ENCODE peak calls at places on chromosomes 13 and 19, in four cellular contexts. One of them, this sample, is unnamed.
A peak's percentile ranks its signal among the peaks of the same experiment; 100 is the strongest.

GRCh38 chr19:44657211-44657921 is 13.7 kb downstream of the PVR start:
- DNase-seq in K562: peak; percentile 76
- DNase-seq in IMR-90: peak; percentile 68
- DNase-seq in endothelial cell of umbilical vein: peak; percentile 60
- DNase-seq in this sample: no peak

GRCh38 chr13:98384739-98385138 is 192.2 kb downstream of the STK24 start:
- DNase-seq in K562: no peak
- DNase-seq in IMR-90: peak; percentile 63
- DNase-seq in endothelial cell of umbilical vein: no peak
- DNase-seq in this sample: no peak

GRCh38 chr13:91024157-91024792 is 323.2 kb upstream of the MIR17HG start:
- DNase-seq in K562: no peak
- DNase-seq in IMR-90: no peak
- DNase-seq in endothelial cell of umbilical vein: no peak
- DNase-seq in this sample: no peak

GRCh38 chr19:50719566-50719965 is at the start of gene SHANK1:
- DNase-seq in K562: no peak
- DNase-seq in IMR-90: peak; percentile 17
- DNase-seq in endothelial cell of umbilical vein: no peak
- DNase-seq in this sample: no peak

GRCh38 chr13:102392810-102393209 is 9.0 kb downstream of the FGF14 start:
- DNase-seq in K562: no peak
- DNase-seq in IMR-90: no peak
- DNase-seq in endothelial cell of umbilical vein: no peak
- DNase-seq in this sample: no peak

GRCh38 chr13:112756967-112757758 is 67.3 kb downstream of the ATP11A start:
- DNase-seq in K562: no peak
- DNase-seq in IMR-90: no peak
- DNase-seq in endothelial cell of umbilical vein: no peak
- DNase-seq in this sample: no peak

GRCh38 chr19:1274852-1275259 is 474 bp upstream of the FAM174C start:
- DNase-seq in K562: peak; percentile 72
- DNase-seq in IMR-90: no peak
- DNase-seq in endothelial cell of umbilical vein: no peak
- DNase-seq in this sample: no peak

GRCh38 chr19:6219592-6220290 is 60.0 kb downstream of the MLLT1 start:
- DNase-seq in K562: no peak
- DNase-seq in IMR-90: no peak
- DNase-seq in endothelial cell of umbilical vein: peak; percentile 49
- DNase-seq in this sample: no peak

GRCh38 chr13:52128714-52129700 is at the start of gene NEK5:
- DNase-seq in K562: peak; percentile 75
- DNase-seq in IMR-90: peak; percentile 25
- DNase-seq in endothelial cell of umbilical vein: peak; percentile 69
- DNase-seq in this sample: no peak

GRCh38 chr13:62846302-62846701 is 1430.7 kb upstream of the PCDH20 start:
- DNase-seq in K562: no peak
- DNase-seq in IMR-90: peak; percentile 62
- DNase-seq in endothelial cell of umbilical vein: peak; percentile 1
- DNase-seq in this sample: no peak

DNA sequence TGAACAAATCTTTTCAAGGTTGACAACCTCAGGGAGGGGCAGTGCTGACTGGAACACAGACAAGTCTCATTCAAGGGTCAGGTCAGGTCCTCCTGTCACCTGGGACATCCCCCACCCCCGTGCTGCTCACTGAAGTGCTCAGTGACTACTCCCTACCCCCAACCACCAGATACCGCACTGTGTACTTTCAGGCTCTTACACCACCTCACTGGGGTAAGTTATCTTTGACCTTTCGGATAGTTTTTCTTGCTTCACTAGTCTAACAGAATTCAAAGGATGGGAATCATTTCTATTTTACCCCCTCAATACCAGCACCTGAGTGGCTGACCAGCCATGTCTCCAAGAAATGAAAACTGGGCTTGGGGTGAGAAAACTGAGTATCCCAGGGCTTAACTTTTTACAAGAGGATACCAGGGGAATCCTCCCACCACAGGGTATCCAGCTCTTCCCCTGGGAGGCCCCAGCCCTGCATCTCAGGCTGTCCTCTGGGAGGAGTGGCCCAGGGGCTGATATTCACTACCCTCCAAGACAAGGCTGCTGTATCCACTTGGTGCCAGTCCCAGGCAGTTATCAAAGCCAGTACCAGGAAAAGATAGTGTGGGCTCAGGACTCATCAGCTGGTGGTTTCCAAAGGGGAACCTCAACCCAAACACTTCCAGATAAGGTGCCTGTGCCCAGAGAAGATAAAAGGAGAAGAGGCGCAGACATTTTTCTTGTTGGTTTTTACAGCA is 2.1 kb downstream of the ZNF563 start:
- DNase-seq in K562: peak; percentile 19
- DNase-seq in IMR-90: no peak
- DNase-seq in endothelial cell of umbilical vein: no peak
- DNase-seq in this sample: peak; percentile 82
- TF ChIP-seq FOS in K562: no peak
- TF ChIP-seq FOS in IMR-90: no peak
- TF ChIP-seq FOS in endothelial cell of umbilical vein: no peak
- TF ChIP-seq FOS in this sample: no peak

GRCh38 chr13:34076943-34077703 is 259.2 kb downstream of the RFC3 start:
- DNase-seq in K562: no peak
- DNase-seq in IMR-90: peak; percentile 1
- DNase-seq in endothelial cell of umbilical vein: peak; percentile 48
- DNase-seq in this sample: no peak
- TF ChIP-seq FOS in K562: no peak
- TF ChIP-seq FOS in IMR-90: no peak
- TF ChIP-seq FOS in endothelial cell of umbilical vein: peak; percentile 52
- TF ChIP-seq FOS in this sample: no peak

DNA sequence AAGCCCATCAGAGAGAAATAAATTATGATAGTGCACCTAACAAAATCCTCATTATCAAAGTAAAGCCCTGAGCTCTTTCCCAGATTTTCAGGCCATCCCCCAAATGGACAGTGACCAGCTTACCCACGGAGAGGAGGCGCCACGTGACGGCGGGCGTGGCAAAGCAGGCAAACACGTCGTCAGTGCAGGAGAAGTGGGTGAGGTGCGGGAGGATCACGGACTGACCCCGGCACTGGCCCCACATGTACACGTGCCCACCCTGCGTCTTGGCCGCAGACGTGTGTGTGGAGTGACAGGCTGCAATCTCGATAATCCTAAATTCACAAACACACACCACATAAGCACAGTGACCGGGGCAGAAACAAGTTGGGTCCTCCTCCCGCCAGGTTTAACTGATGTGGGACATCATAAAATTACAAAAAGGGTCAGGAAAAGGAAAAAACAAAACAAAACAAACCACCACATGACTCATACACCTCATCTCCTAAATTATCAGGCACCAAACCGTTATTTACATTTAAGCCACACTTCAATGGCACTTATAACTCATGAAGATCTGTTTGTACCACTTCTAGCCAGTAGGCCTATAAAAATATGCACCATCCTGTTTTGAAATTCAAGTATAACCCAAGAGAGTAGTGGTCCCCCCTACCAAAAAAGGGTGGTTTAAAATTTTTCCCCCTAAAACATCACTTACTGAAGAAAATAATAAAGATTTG is 30.1 kb downstream of the RCBTB2 start:
- DNase-seq in K562: no peak
- DNase-seq in IMR-90: no peak
- DNase-seq in endothelial cell of umbilical vein: no peak
- DNase-seq in this sample: no peak
- TF ChIP-seq FOS in K562: no peak
- TF ChIP-seq FOS in IMR-90: no peak
- TF ChIP-seq FOS in endothelial cell of umbilical vein: no peak
- TF ChIP-seq FOS in this sample: no peak

DNA sequence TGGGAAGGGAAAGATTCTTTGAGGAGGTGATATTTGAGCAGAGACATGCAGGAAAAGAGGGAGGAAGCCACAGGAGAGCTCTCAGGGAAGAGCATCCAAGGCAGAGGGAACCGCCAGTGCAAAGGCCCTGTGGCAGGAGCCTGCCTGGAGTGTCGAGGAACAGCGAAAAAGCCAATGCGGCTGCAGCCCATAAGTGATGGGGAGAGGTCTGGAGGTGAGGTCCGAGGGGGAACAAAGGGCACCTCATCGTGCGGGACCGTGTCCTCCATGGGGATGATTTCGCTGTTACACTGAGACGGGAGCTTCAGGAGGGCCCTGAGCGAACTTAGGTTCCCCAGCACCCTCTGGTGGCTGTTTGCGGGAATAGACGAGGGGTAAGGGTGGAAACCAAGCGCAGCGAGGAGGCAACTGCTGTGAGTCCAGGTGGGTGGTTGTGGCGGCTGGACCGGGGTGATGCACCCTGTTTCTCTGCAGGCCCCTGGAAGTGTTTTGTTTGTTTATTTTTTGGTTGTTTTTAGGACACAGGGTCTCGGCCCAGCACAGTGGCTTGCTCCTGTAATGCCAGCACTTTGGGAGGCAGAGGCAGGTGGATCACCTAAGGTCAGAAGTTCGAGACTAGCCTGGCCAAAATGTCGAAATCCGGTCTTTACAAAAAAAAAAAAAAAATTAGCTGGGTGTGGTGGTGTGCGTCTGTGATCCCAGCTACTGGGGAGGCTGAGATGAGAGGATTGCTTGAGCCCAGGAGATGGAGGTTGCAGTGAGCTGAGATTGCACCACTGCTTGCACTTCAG is 5.9 kb upstream of the EHD2 start:
- DNase-seq in K562: peak; percentile 89
- DNase-seq in IMR-90: peak; percentile 75
- DNase-seq in endothelial cell of umbilical vein: peak; percentile 68
- DNase-seq in this sample: peak; percentile 21
- TF ChIP-seq FOS in K562: no peak
- TF ChIP-seq FOS in IMR-90: no peak
- TF ChIP-seq FOS in endothelial cell of umbilical vein: no peak
- TF ChIP-seq FOS in this sample: no peak

GRCh38 chr13:75566658-75567057 is 17.1 kb downstream of the UCHL3 start:
- DNase-seq in K562: no peak
- DNase-seq in IMR-90: peak; percentile 71
- DNase-seq in endothelial cell of umbilical vein: peak; percentile 46
- DNase-seq in this sample: no peak

GRCh38 chr13:75569576-75569975 is 20.0 kb downstream of the UCHL3 start:
- DNase-seq in K562: no peak
- DNase-seq in IMR-90: no peak
- DNase-seq in endothelial cell of umbilical vein: no peak
- DNase-seq in this sample: no peak
- TF ChIP-seq FOS in K562: no peak
- TF ChIP-seq FOS in IMR-90: no peak
- TF ChIP-seq FOS in endothelial cell of umbilical vein: no peak
- TF ChIP-seq FOS in this sample: no peak

This sample was measured in GM12878.